ENCODE peak calls at places on chromosomes 7 and 10, in eight cellular contexts. G is cardiac muscle cell, P is neural progenitor cell, D is NAMALWA, Q is mesenteric fat pad, Y is HT-29, Z is foreskin keratinocyte, B is left cardiac atrium. E is an unnamed sample.
A peak's percentile ranks its signal among the peaks of the same experiment; 100 is the strongest.

GRCh38 chr10:93465806-93466675 is 16.1 kb downstream of the MYOF start:
- DNase-seq in G (peak; percentile 85), P (no peak), D (no peak), Q (peak; percentile 94), Y (peak; percentile 97), Z (peak; percentile 98), B (peak; percentile 84), E (peak; percentile 83)

GRCh38 chr7:74288034-74288881 is 949 bp upstream of the CLIP2 start:
- DNase-seq in G (peak; percentile 52), P (no peak), D (no peak), Q (no peak), Y (no peak), Z (no peak), B (no peak), E (no peak)

GRCh38 chr7:81447351-81447952 is 322.4 kb downstream of the HGF start:
- DNase-seq in G (peak; percentile 77), P (peak; percentile 55), D (peak; percentile 47), Q (no peak), Y (peak; percentile 84), Z (peak; percentile 22), B (no peak), E (peak; percentile 69)

GRCh38 chr10:1123198-1123597 is 67.0 kb downstream of the WDR37 start:
- DNase-seq in G (peak; percentile 76), P (no peak), D (no peak), Q (no peak), Y (no peak), Z (no peak), B (no peak), E (peak; percentile 16)

GRCh38 chr7:99380032-99380822 is 5.7 kb downstream of the ARPC1B start:
- DNase-seq in G (peak; percentile 74), P (no peak), D (peak; percentile 82), Q (no peak), Y (no peak), Z (no peak), B (peak; percentile 61), E (peak; percentile 57)

GRCh38 chr10:103983367-103983911 is 16.5 kb downstream of the SLK start:
- DNase-seq in G (no peak), P (no peak), D (peak; percentile 30), Q (no peak), Y (no peak), Z (no peak), B (no peak), E (no peak)

GRCh38 chr10:47294057-47294456 is 5.9 kb upstream of the GDF10 start:
- DNase-seq in G (no peak), P (no peak), D (no peak), Q (peak; percentile 26), Y (no peak), Z (no peak), B (no peak), E (no peak)

GRCh38 chr7:102331536-102332275 is 24.5 kb downstream of the SPDYE6 start:
- DNase-seq in G (no peak), P (no peak), D (peak; percentile 43), Q (no peak), Y (peak; percentile 16), Z (no peak), B (no peak), E (no peak)

GRCh38 chr10:44640429-44640828 is 255.5 kb upstream of the CXCL12 start:
- DNase-seq in G (no peak), P (no peak), D (no peak), Q (no peak), Y (no peak), Z (no peak), B (no peak), E (no peak)

GRCh38 chr10:97123713-97124112 is 62.0 kb downstream of the SLIT1 start:
- DNase-seq in G (no peak), P (no peak), D (no peak), Q (no peak), Y (no peak), Z (no peak), B (no peak), E (no peak)

GRCh38 chr7:139750459-139751095 is 27.2 kb downstream of the HIPK2 start:
- DNase-seq in G (no peak), P (no peak), D (no peak), Q (no peak), Y (no peak), Z (no peak), B (no peak), E (no peak)

GRCh38 chr7:64314493-64315020 is 796 bp downstream of the ZNF736 start:
- DNase-seq in G (no peak), P (no peak), D (peak; percentile 64), Q (no peak), Y (no peak), Z (no peak), B (no peak), E (no peak)